ENCODE peak calls at places on chromosomes 4 and X, in eight cellular contexts. B is GM06990, P is astrocyte of the spinal cord, Y is neural crest cell, G is GM13976, S is GM23338, W is Calu3, F is GM20000. Z is an unnamed sample.

GRCh38 chr4:31194823-31195222 is 474.7 kb downstream of the PCDH7 start:
- DNase-seq in S (no peak), P (no peak), W (no peak), Y (no peak), B (no peak), F (no peak), G (no peak), Z (no peak)

GRCh38 chr4:15938182-15938581 is 358 bp downstream of the FGFBP1 start:
- DNase-seq in F (no peak), B (no peak), Y (no peak), S (peak; percentile 48), G (no peak), P (no peak), W (peak; percentile 58), Z (no peak)

GRCh38 chrX:99142745-99143144 is 1267.3 kb downstream of the PCDH19 start:
- DNase-seq in P (no peak), B (no peak), S (peak; percentile 2), Y (no peak), W (no peak), F (no peak), G (no peak), Z (no peak)

GRCh38 chrX:11244641-11245040 is 48.6 kb upstream of the AMELX start:
- DNase-seq in S (no peak), W (no peak), F (no peak), G (no peak), Y (no peak), P (no peak), B (no peak), Z (no peak)

GRCh38 chr4:16024009-16024408 is 59.8 kb downstream of the PROM1 start:
- DNase-seq in F (no peak), G (no peak), W (no peak), S (no peak), B (no peak), Y (no peak), P (no peak), Z (no peak)

GRCh38 chrX:108945883-108946523 is 209.6 kb upstream of the IRS4 start:
- DNase-seq in F (no peak), B (no peak), W (no peak), Y (no peak), G (no peak), S (no peak), P (no peak), Z (no peak)

GRCh38 chr4:20395160-20395773 is 143.6 kb downstream of the SLIT2 start:
- DNase-seq in B (no peak), W (peak; percentile 49), G (no peak), P (no peak), F (peak; percentile 5), S (peak; percentile 88), Y (peak; percentile 35), Z (no peak)

GRCh38 chrX:45232139-45232538 is 31.5 kb upstream of the DIPK2B start:
- DNase-seq in Y (no peak), P (no peak), S (no peak), G (no peak), W (no peak), F (no peak), B (no peak), Z (no peak)

GRCh38 chr4:7403001-7403400 is 31.7 kb downstream of the PSAPL1 start:
- DNase-seq in S (no peak), G (no peak), P (no peak), B (no peak), W (peak; percentile 23), F (no peak), Y (no peak), Z (no peak)

GRCh38 chr4:3827616-3828492 is 61.7 kb downstream of the ADRA2C start:
- DNase-seq in W (peak; percentile 72), Y (no peak), B (no peak), G (no peak), S (no peak), P (no peak), F (no peak), Z (peak; percentile 14)

GRCh38 chrX:105307762-105308161 is 87.3 kb upstream of the TEX13A start:
- DNase-seq in W (no peak), G (no peak), Y (no peak), P (peak; percentile 14), B (no peak), F (no peak), S (no peak), Z (no peak)

GRCh38 chrX:333611-334311 is 15.2 kb upstream of the GTPBP6 start:
- DNase-seq in W (no peak), B (no peak), P (no peak), Y (no peak), S (no peak), F (no peak), G (no peak), Z (no peak)

GRCh38 chr4:185801471-185801870 is 10.5 kb downstream of the SORBS2 start:
- DNase-seq in F (no peak), G (no peak), B (no peak), S (no peak), Y (no peak), W (no peak), P (no peak), Z (no peak)

GRCh38 chrX:15619053-15619772 is 18.5 kb upstream of the ACE2 start:
- DNase-seq in Y (no peak), F (no peak), W (peak; percentile 72), B (no peak), G (no peak), S (no peak), P (peak; percentile 38), Z (no peak)

GRCh38 chr4:181536196-181536746 is 706.9 kb upstream of the TENM3 start:
- DNase-seq in S (no peak), Y (no peak), B (no peak), G (no peak), P (no peak), W (no peak), F (no peak), Z (no peak)

GRCh38 chrX:154094833-154095232 is 2.7 kb downstream of the MECP2 start:
- DNase-seq in F (no peak), Y (no peak), W (no peak), B (no peak), G (no peak), S (no peak), P (no peak), Z (no peak)

GRCh38 chrX:140524556-140524955 is 19.7 kb upstream of the SOX3 start:
- DNase-seq in P (peak; percentile 19), Y (no peak), B (no peak), S (peak; percentile 19), W (no peak), G (no peak), F (no peak), Z (no peak)

GRCh38 chr4:24988776-24989175 is 42.0 kb downstream of the LGI2 start:
- DNase-seq in F (peak; percentile 15), P (no peak), W (peak; percentile 42), S (peak; percentile 86), B (no peak), G (peak; percentile 35), Y (no peak), Z (peak; percentile 39)

GRCh38 chr4:134201216-134202098 is at the start of gene PABPC4L:
- DNase-seq in B (no peak), F (no peak), P (peak; percentile 77), S (peak; percentile 76), Y (peak; percentile 40), G (no peak), W (no peak), Z (no peak)

GRCh38 chr4:154045086-154045485 is 256.2 kb upstream of the SFRP2 start:
- DNase-seq in F (no peak), G (no peak), S (no peak), B (no peak), W (no peak), P (no peak), Y (no peak), Z (no peak)

GRCh38 chrX:149365552-149365951 is 139.6 kb downstream of the IDS start:
- DNase-seq in Y (no peak), B (no peak), G (no peak), P (no peak), S (no peak), F (no peak), W (no peak), Z (no peak)

GRCh38 chr4:40953253-40954118 is 203.7 kb downstream of the NSUN7 start:
- DNase-seq in B (no peak), P (no peak), G (no peak), S (peak; percentile 42), F (no peak), Y (no peak), W (no peak), Z (no peak)

GRCh38 chrX:110514498-110514897 is 155.8 kb downstream of the RTL9 start:
- DNase-seq in Y (no peak), S (no peak), G (no peak), F (no peak), P (no peak), B (no peak), W (no peak), Z (no peak)
- TF ChIP-seq CTCF in Y (no peak), S (no peak), G (no peak), F (no peak), P (no peak), B (no peak), W (no peak), Z (no peak)

GRCh38 chr4:98199247-98199646 is 56.0 kb upstream of the STPG2 start:
- DNase-seq in F (no peak), P (no peak), B (no peak), S (no peak), W (no peak), G (no peak), Y (no peak), Z (no peak)
- TF ChIP-seq CTCF in F (no peak), P (no peak), B (peak; percentile 6), S (no peak), W (no peak), G (no peak), Y (no peak), Z (peak; percentile 19)

GRCh38 chrX:94831364-94831763 is 1157.4 kb downstream of the FAM133A start:
- DNase-seq in W (no peak), G (no peak), P (peak; percentile 5), F (no peak), Y (no peak), S (peak; percentile 25), B (no peak), Z (no peak)
- TF ChIP-seq CTCF in W (no peak), G (peak; percentile 26), P (peak; percentile 28), F (no peak), Y (peak; percentile 80), S (peak; percentile 57), B (peak; percentile 61), Z (peak; percentile 26)

GRCh38 chr4:164009435-164009834 is 514.9 kb downstream of the TMA16 start:
- DNase-seq in B (no peak), P (no peak), G (no peak), F (no peak), Y (no peak), S (no peak), W (no peak), Z (no peak)

GRCh38 chr4:164011791-164012190 is 517.3 kb downstream of the TMA16 start:
- DNase-seq in W (no peak), B (no peak), Y (no peak), S (no peak), P (no peak), F (no peak), G (no peak), Z (no peak)

DNA sequence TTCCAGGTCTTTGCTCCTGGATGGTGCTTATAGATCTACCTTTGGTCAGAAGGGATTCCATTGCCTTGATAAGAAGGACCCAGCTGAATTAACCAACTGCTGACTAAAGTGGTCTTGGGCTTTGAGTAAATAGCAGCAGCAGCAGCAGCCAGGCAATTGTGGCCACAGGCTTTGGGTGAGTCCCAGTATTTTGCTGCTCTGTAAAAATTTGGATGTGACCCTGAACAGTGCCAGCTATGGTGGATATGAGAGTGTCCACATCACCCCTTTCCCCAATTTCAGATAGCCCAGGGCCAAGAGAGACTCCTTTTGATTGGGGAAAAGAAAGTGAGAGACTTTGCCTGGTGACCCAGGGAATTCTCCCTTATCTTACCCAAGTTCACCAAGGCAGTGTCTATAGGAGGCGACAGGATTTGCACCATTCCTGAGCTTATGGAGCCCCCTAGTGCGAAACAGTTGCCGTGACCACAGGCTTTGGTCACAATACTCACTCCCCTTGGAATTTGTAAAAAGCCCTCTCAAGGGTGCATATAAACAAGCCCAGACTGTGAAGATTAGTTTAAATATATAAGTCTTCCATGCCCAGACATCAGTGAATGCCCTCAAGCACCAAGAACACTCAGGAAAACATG is 518.0 kb downstream of the TMA16 start:
- DNase-seq in B (no peak), Y (peak; percentile 50), W (peak; percentile 39), S (peak; percentile 84), P (peak; percentile 33), G (peak; percentile 3), F (peak; percentile 3), Z (no peak)
- TF ChIP-seq CTCF in B (peak; percentile 32), Y (peak; percentile 79), W (peak; percentile 35), S (peak; percentile 86), P (peak; percentile 65), G (peak; percentile 26), F (no peak), Z (no peak)

Z was measured in AG09319.